ENCODE peak calls at places on chromosomes 13 and 19, in nine cellular contexts. F is upper lobe of right lung; R is SK-MEL-5; B is stimulated activated CD4-positive, alpha-beta T cell treated with anti-CD3 and anti-CD28 coated beads, TNF-alpha, amount 100 ng/mL, for 24 hours; X is A673; U is COR-L47; G is Caco-2; L is astrocyte of the spinal cord; J is hypothalamus. V is an unnamed sample.
A peak's percentile ranks its signal among the peaks of the same experiment; 100 is the strongest.

GRCh38 chr19:19315444-19315843 is 4.9 kb downstream of the SUGP1 start:
- DNase-seq in F (no peak), R (peak; percentile 13), B (no peak), X (no peak), U (no peak), G (no peak), L (no peak), J (no peak), V (no peak)

GRCh38 chr13:50389726-50390125 is 374.5 kb downstream of the KCNRG start:
- DNase-seq in F (no peak), R (no peak), B (no peak), X (peak; percentile 62), U (peak; percentile 41), G (no peak), L (no peak), J (no peak), V (no peak)

GRCh38 chr13:24280722-24281121 is 28.7 kb upstream of the C1QTNF9 start:
- DNase-seq in F (peak; percentile 81), R (no peak), B (no peak), X (no peak), U (no peak), G (no peak), L (no peak), J (no peak), V (no peak)

GRCh38 chr19:42466521-42467436 is 24.0 kb upstream of the CXCL17 start:
- DNase-seq in F (no peak), R (peak; percentile 31), B (no peak), X (peak; percentile 26), U (no peak), G (no peak), L (peak; percentile 13), J (no peak), V (no peak)

GRCh38 chr13:39571502-39572092 is 31.4 kb downstream of the LHFPL6 start:
- DNase-seq in F (no peak), R (no peak), B (no peak), X (no peak), U (no peak), G (no peak), L (no peak), J (no peak), V (no peak)

GRCh38 chr13:45518525-45519235 is 53.9 kb downstream of the COG3 start:
- DNase-seq in F (no peak), R (peak; percentile 56), B (no peak), X (no peak), U (no peak), G (peak; percentile 52), L (peak; percentile 31), J (no peak), V (no peak)

GRCh38 chr19:24074720-24075119 is 12.3 kb upstream of the ZNF254 start:
- DNase-seq in F (no peak), R (no peak), B (no peak), X (no peak), U (no peak), G (no peak), L (peak; percentile 30), J (no peak), V (no peak)

GRCh38 chr13:30108913-30109237 is 198.5 kb downstream of the KATNAL1 start:
- DNase-seq in F (peak; percentile 89), R (no peak), B (no peak), X (no peak), U (no peak), G (peak; percentile 87), L (no peak), J (no peak), V (no peak)

GRCh38 chr13:86282450-86282849 is 483.2 kb upstream of the SLITRK6 start:
- DNase-seq in F (no peak), R (peak; percentile 36), B (no peak), X (no peak), U (no peak), G (no peak), L (peak; percentile 82), J (no peak), V (no peak)

V was measured in spleen.